ENCODE peak calls at places on chromosomes 2 and 18, in four cellular contexts. One of them, this sample, is unnamed.

GRCh38 chr2:122338000-122338399 is 582.5 kb downstream of the TSN start:
- DNase-seq in stimulated activated CD8-positive, alpha-beta memory T cell treated with anti-CD3 and anti-CD28 coated beads, Interleukin-4, amount 100 ng/mL, for 1 hour: no peak
- DNase-seq in iris pigment epithelial cell: no peak
- DNase-seq in nephron progenitor cell: no peak
- DNase-seq in this sample: no peak

GRCh38 chr2:26597197-26597596 is 44.0 kb downstream of the CIB4 start:
- DNase-seq in stimulated activated CD8-positive, alpha-beta memory T cell treated with anti-CD3 and anti-CD28 coated beads, Interleukin-4, amount 100 ng/mL, for 1 hour: no peak
- DNase-seq in nephron progenitor cell: no peak
- DNase-seq in iris pigment epithelial cell: no peak
- DNase-seq in this sample: no peak

GRCh38 chr2:118321436-118322100 is 233.3 kb downstream of the INSIG2 start:
- DNase-seq in iris pigment epithelial cell: no peak
- DNase-seq in stimulated activated CD8-positive, alpha-beta memory T cell treated with anti-CD3 and anti-CD28 coated beads, Interleukin-4, amount 100 ng/mL, for 1 hour: no peak
- DNase-seq in nephron progenitor cell: no peak
- DNase-seq in this sample: no peak

GRCh38 chr2:225456619-225457260 is 57.2 kb downstream of the NYAP2 start:
- DNase-seq in nephron progenitor cell: no peak
- DNase-seq in iris pigment epithelial cell: no peak
- DNase-seq in stimulated activated CD8-positive, alpha-beta memory T cell treated with anti-CD3 and anti-CD28 coated beads, Interleukin-4, amount 100 ng/mL, for 1 hour: no peak
- DNase-seq in this sample: no peak

GRCh38 chr2:23280401-23280800 is 104.6 kb upstream of the KLHL29 start:
- DNase-seq in nephron progenitor cell: no peak
- DNase-seq in stimulated activated CD8-positive, alpha-beta memory T cell treated with anti-CD3 and anti-CD28 coated beads, Interleukin-4, amount 100 ng/mL, for 1 hour: no peak
- DNase-seq in iris pigment epithelial cell: no peak
- DNase-seq in this sample: no peak

GRCh38 chr2:43270930-43271615 is 44.7 kb upstream of the ZFP36L2 start:
- DNase-seq in nephron progenitor cell: no peak
- DNase-seq in stimulated activated CD8-positive, alpha-beta memory T cell treated with anti-CD3 and anti-CD28 coated beads, Interleukin-4, amount 100 ng/mL, for 1 hour: no peak
- DNase-seq in iris pigment epithelial cell: no peak
- DNase-seq in this sample: no peak

GRCh38 chr18:10304853-10305252 is 149.6 kb upstream of the APCDD1 start:
- DNase-seq in nephron progenitor cell: no peak
- DNase-seq in iris pigment epithelial cell: no peak
- DNase-seq in stimulated activated CD8-positive, alpha-beta memory T cell treated with anti-CD3 and anti-CD28 coated beads, Interleukin-4, amount 100 ng/mL, for 1 hour: no peak
- DNase-seq in this sample: no peak

GRCh38 chr18:67417864-67418523 is 98.5 kb downstream of the DSEL start:
- DNase-seq in nephron progenitor cell: no peak
- DNase-seq in stimulated activated CD8-positive, alpha-beta memory T cell treated with anti-CD3 and anti-CD28 coated beads, Interleukin-4, amount 100 ng/mL, for 1 hour: no peak
- DNase-seq in iris pigment epithelial cell: peak; percentile 79
- DNase-seq in this sample: no peak

GRCh38 chr2:52861606-52862005 is 906.0 kb upstream of the CHAC2 start:
- DNase-seq in iris pigment epithelial cell: peak; percentile 39
- DNase-seq in nephron progenitor cell: peak; percentile 12
- DNase-seq in stimulated activated CD8-positive, alpha-beta memory T cell treated with anti-CD3 and anti-CD28 coated beads, Interleukin-4, amount 100 ng/mL, for 1 hour: no peak
- DNase-seq in this sample: no peak

GRCh38 chr2:200222837-200223236 is 83.7 kb upstream of the SPATS2L start:
- DNase-seq in stimulated activated CD8-positive, alpha-beta memory T cell treated with anti-CD3 and anti-CD28 coated beads, Interleukin-4, amount 100 ng/mL, for 1 hour: no peak
- DNase-seq in iris pigment epithelial cell: no peak
- DNase-seq in nephron progenitor cell: no peak
- DNase-seq in this sample: no peak

GRCh38 chr2:121698318-121698930 is 38.3 kb downstream of the NIFK start:
- DNase-seq in stimulated activated CD8-positive, alpha-beta memory T cell treated with anti-CD3 and anti-CD28 coated beads, Interleukin-4, amount 100 ng/mL, for 1 hour: no peak
- DNase-seq in nephron progenitor cell: no peak
- DNase-seq in iris pigment epithelial cell: no peak
- DNase-seq in this sample: no peak

GRCh38 chr2:187429989-187430388 is 18.1 kb downstream of the CALCRL start:
- DNase-seq in stimulated activated CD8-positive, alpha-beta memory T cell treated with anti-CD3 and anti-CD28 coated beads, Interleukin-4, amount 100 ng/mL, for 1 hour: no peak
- DNase-seq in iris pigment epithelial cell: peak; percentile 88
- DNase-seq in nephron progenitor cell: no peak
- DNase-seq in this sample: no peak

GRCh38 chr2:870426-870825 is 80.2 kb upstream of the SNTG2 start:
- DNase-seq in nephron progenitor cell: no peak
- DNase-seq in stimulated activated CD8-positive, alpha-beta memory T cell treated with anti-CD3 and anti-CD28 coated beads, Interleukin-4, amount 100 ng/mL, for 1 hour: no peak
- DNase-seq in iris pigment epithelial cell: no peak
- DNase-seq in this sample: no peak

GRCh38 chr2:209577376-209578357 is 153.8 kb downstream of the MAP2 start:
- DNase-seq in iris pigment epithelial cell: peak; percentile 16
- DNase-seq in nephron progenitor cell: no peak
- DNase-seq in stimulated activated CD8-positive, alpha-beta memory T cell treated with anti-CD3 and anti-CD28 coated beads, Interleukin-4, amount 100 ng/mL, for 1 hour: no peak
- DNase-seq in this sample: no peak

GRCh38 chr2:56444339-56444738 is 260.5 kb downstream of the CCDC85A start:
- DNase-seq in iris pigment epithelial cell: peak; percentile 11
- DNase-seq in stimulated activated CD8-positive, alpha-beta memory T cell treated with anti-CD3 and anti-CD28 coated beads, Interleukin-4, amount 100 ng/mL, for 1 hour: no peak
- DNase-seq in nephron progenitor cell: no peak
- DNase-seq in this sample: no peak

GRCh38 chr2:9984217-9984739 is 32.8 kb downstream of the GRHL1 start:
- DNase-seq in stimulated activated CD8-positive, alpha-beta memory T cell treated with anti-CD3 and anti-CD28 coated beads, Interleukin-4, amount 100 ng/mL, for 1 hour: no peak
- DNase-seq in iris pigment epithelial cell: peak; percentile 39
- DNase-seq in nephron progenitor cell: no peak
- DNase-seq in this sample: no peak

GRCh38 chr18:80171190-80171872 is 62.3 kb downstream of the ADNP2 start:
- DNase-seq in iris pigment epithelial cell: peak; percentile 63
- DNase-seq in stimulated activated CD8-positive, alpha-beta memory T cell treated with anti-CD3 and anti-CD28 coated beads, Interleukin-4, amount 100 ng/mL, for 1 hour: peak; percentile 15
- DNase-seq in nephron progenitor cell: peak; percentile 69
- DNase-seq in this sample: no peak

GRCh38 chr2:144358979-144359541 is 160.9 kb downstream of the ZEB2 start:
- DNase-seq in nephron progenitor cell: no peak
- DNase-seq in stimulated activated CD8-positive, alpha-beta memory T cell treated with anti-CD3 and anti-CD28 coated beads, Interleukin-4, amount 100 ng/mL, for 1 hour: no peak
- DNase-seq in iris pigment epithelial cell: peak; percentile 78
- DNase-seq in this sample: no peak

GRCh38 chr2:188452084-188452483 is 160.4 kb downstream of the GULP1 start:
- DNase-seq in iris pigment epithelial cell: peak; percentile 11
- DNase-seq in stimulated activated CD8-positive, alpha-beta memory T cell treated with anti-CD3 and anti-CD28 coated beads, Interleukin-4, amount 100 ng/mL, for 1 hour: no peak
- DNase-seq in nephron progenitor cell: no peak
- DNase-seq in this sample: no peak

GRCh38 chr2:241417626-241418025 is 61.5 kb downstream of the FARP2 start:
- DNase-seq in stimulated activated CD8-positive, alpha-beta memory T cell treated with anti-CD3 and anti-CD28 coated beads, Interleukin-4, amount 100 ng/mL, for 1 hour: no peak
- DNase-seq in iris pigment epithelial cell: no peak
- DNase-seq in nephron progenitor cell: no peak
- DNase-seq in this sample: no peak

GRCh38 chr2:240815761-240816583 is 4.0 kb downstream of the KIF1A start:
- DNase-seq in nephron progenitor cell: no peak
- DNase-seq in iris pigment epithelial cell: no peak
- DNase-seq in stimulated activated CD8-positive, alpha-beta memory T cell treated with anti-CD3 and anti-CD28 coated beads, Interleukin-4, amount 100 ng/mL, for 1 hour: no peak
- DNase-seq in this sample: no peak

GRCh38 chr2:29228276-29228675 is 113.1 kb downstream of the CLIP4 start:
- DNase-seq in stimulated activated CD8-positive, alpha-beta memory T cell treated with anti-CD3 and anti-CD28 coated beads, Interleukin-4, amount 100 ng/mL, for 1 hour: no peak
- DNase-seq in iris pigment epithelial cell: peak; percentile 57
- DNase-seq in nephron progenitor cell: no peak
- DNase-seq in this sample: no peak

GRCh38 chr2:172409042-172409441 is 18.3 kb upstream of the ITGA6 start:
- DNase-seq in nephron progenitor cell: no peak
- DNase-seq in stimulated activated CD8-positive, alpha-beta memory T cell treated with anti-CD3 and anti-CD28 coated beads, Interleukin-4, amount 100 ng/mL, for 1 hour: no peak
- DNase-seq in iris pigment epithelial cell: no peak
- DNase-seq in this sample: no peak

GRCh38 chr2:169770991-169771390 is 27.7 kb upstream of the SSB start:
- DNase-seq in stimulated activated CD8-positive, alpha-beta memory T cell treated with anti-CD3 and anti-CD28 coated beads, Interleukin-4, amount 100 ng/mL, for 1 hour: no peak
- DNase-seq in nephron progenitor cell: no peak
- DNase-seq in iris pigment epithelial cell: no peak
- DNase-seq in this sample: no peak

GRCh38 chr2:229489016-229489415 is 217.9 kb upstream of the PID1 start:
- DNase-seq in nephron progenitor cell: no peak
- DNase-seq in iris pigment epithelial cell: peak; percentile 18
- DNase-seq in stimulated activated CD8-positive, alpha-beta memory T cell treated with anti-CD3 and anti-CD28 coated beads, Interleukin-4, amount 100 ng/mL, for 1 hour: no peak
- DNase-seq in this sample: no peak

GRCh38 chr2:8028436-8028835 is 653.4 kb upstream of the ID2 start:
- DNase-seq in nephron progenitor cell: no peak
- DNase-seq in stimulated activated CD8-positive, alpha-beta memory T cell treated with anti-CD3 and anti-CD28 coated beads, Interleukin-4, amount 100 ng/mL, for 1 hour: no peak
- DNase-seq in iris pigment epithelial cell: no peak
- DNase-seq in this sample: no peak

GRCh38 chr2:95041824-95042442 is 16.4 kb downstream of the MAL start:
- DNase-seq in iris pigment epithelial cell: no peak
- DNase-seq in stimulated activated CD8-positive, alpha-beta memory T cell treated with anti-CD3 and anti-CD28 coated beads, Interleukin-4, amount 100 ng/mL, for 1 hour: no peak
- DNase-seq in nephron progenitor cell: no peak
- DNase-seq in this sample: no peak

GRCh38 chr2:68839260-68839833 is 31.9 kb downstream of the BMP10 start:
- DNase-seq in stimulated activated CD8-positive, alpha-beta memory T cell treated with anti-CD3 and anti-CD28 coated beads, Interleukin-4, amount 100 ng/mL, for 1 hour: no peak
- DNase-seq in nephron progenitor cell: no peak
- DNase-seq in iris pigment epithelial cell: no peak
- DNase-seq in this sample: no peak

GRCh38 chr2:164841719-164842623 is at the start of gene COBLL1:
- DNase-seq in iris pigment epithelial cell: peak; percentile 69
- DNase-seq in nephron progenitor cell: peak; percentile 84
- DNase-seq in stimulated activated CD8-positive, alpha-beta memory T cell treated with anti-CD3 and anti-CD28 coated beads, Interleukin-4, amount 100 ng/mL, for 1 hour: no peak
- DNase-seq in this sample: no peak

GRCh38 chr2:54455584-54456525 is at the start of gene SPTBN1:
- DNase-seq in iris pigment epithelial cell: peak; percentile 94
- DNase-seq in nephron progenitor cell: peak; percentile 90
- DNase-seq in stimulated activated CD8-positive, alpha-beta memory T cell treated with anti-CD3 and anti-CD28 coated beads, Interleukin-4, amount 100 ng/mL, for 1 hour: no peak
- DNase-seq in this sample: no peak

GRCh38 chr2:3184167-3184566 is 193.5 kb downstream of the EIPR1 start:
- DNase-seq in iris pigment epithelial cell: no peak
- DNase-seq in stimulated activated CD8-positive, alpha-beta memory T cell treated with anti-CD3 and anti-CD28 coated beads, Interleukin-4, amount 100 ng/mL, for 1 hour: no peak
- DNase-seq in nephron progenitor cell: no peak
- DNase-seq in this sample: no peak

GRCh38 chr2:102848366-102848839 is 86.6 kb downstream of the TMEM182 start:
- DNase-seq in iris pigment epithelial cell: peak; percentile 12
- DNase-seq in stimulated activated CD8-positive, alpha-beta memory T cell treated with anti-CD3 and anti-CD28 coated beads, Interleukin-4, amount 100 ng/mL, for 1 hour: no peak
- DNase-seq in nephron progenitor cell: peak; percentile 90
- DNase-seq in this sample: no peak

GRCh38 chr2:84908948-84909713 is 3.7 kb downstream of the TMSB10 start:
- DNase-seq in iris pigment epithelial cell: no peak
- DNase-seq in stimulated activated CD8-positive, alpha-beta memory T cell treated with anti-CD3 and anti-CD28 coated beads, Interleukin-4, amount 100 ng/mL, for 1 hour: no peak
- DNase-seq in nephron progenitor cell: no peak
- DNase-seq in this sample: no peak

GRCh38 chr18:8084160-8084559 is 517.0 kb downstream of the PTPRM start:
- DNase-seq in nephron progenitor cell: peak; percentile 44
- DNase-seq in iris pigment epithelial cell: peak; percentile 45
- DNase-seq in stimulated activated CD8-positive, alpha-beta memory T cell treated with anti-CD3 and anti-CD28 coated beads, Interleukin-4, amount 100 ng/mL, for 1 hour: no peak
- DNase-seq in this sample: no peak

GRCh38 chr2:176123483-176123843 is 944 bp downstream of the HOXD9 start:
- DNase-seq in iris pigment epithelial cell: no peak
- DNase-seq in stimulated activated CD8-positive, alpha-beta memory T cell treated with anti-CD3 and anti-CD28 coated beads, Interleukin-4, amount 100 ng/mL, for 1 hour: no peak
- DNase-seq in nephron progenitor cell: no peak
- DNase-seq in this sample: no peak

GRCh38 chr18:51614967-51615571 is 417.6 kb upstream of the MEX3C start:
- DNase-seq in stimulated activated CD8-positive, alpha-beta memory T cell treated with anti-CD3 and anti-CD28 coated beads, Interleukin-4, amount 100 ng/mL, for 1 hour: no peak
- DNase-seq in iris pigment epithelial cell: no peak
- DNase-seq in nephron progenitor cell: no peak
- DNase-seq in this sample: no peak

GRCh38 chr2:218257390-218257981 is 3.3 kb upstream of the GPBAR1 start:
- DNase-seq in stimulated activated CD8-positive, alpha-beta memory T cell treated with anti-CD3 and anti-CD28 coated beads, Interleukin-4, amount 100 ng/mL, for 1 hour: peak; percentile 46
- DNase-seq in nephron progenitor cell: peak; percentile 47
- DNase-seq in iris pigment epithelial cell: no peak
- DNase-seq in this sample: no peak

GRCh38 chr2:19038096-19039015 is 320.1 kb downstream of the OSR1 start:
- DNase-seq in nephron progenitor cell: no peak
- DNase-seq in stimulated activated CD8-positive, alpha-beta memory T cell treated with anti-CD3 and anti-CD28 coated beads, Interleukin-4, amount 100 ng/mL, for 1 hour: no peak
- DNase-seq in iris pigment epithelial cell: peak; percentile 88
- DNase-seq in this sample: no peak

This sample was measured in esophagus squamous epithelium.